ENCODE peak calls at places on chromosomes 1 and 21, in six cellular contexts. F is spleen; U is HTR-8/SVneo; T is NCI-H69; O is stimulated activated naive CD4-positive, alpha-beta T cell; A is K562. H is an unnamed sample.

GRCh38 chr1:245247356-245247755 is 92.6 kb downstream of the KIF26B start:
- DNase-seq in F (no peak), U (no peak), O (no peak), A (no peak), T (no peak), H (no peak)

GRCh38 chr21:15430577-15430976 is 299.2 kb upstream of the USP25 start:
- DNase-seq in T (no peak), A (no peak), U (no peak), F (no peak), O (no peak), H (no peak)

GRCh38 chr1:210477328-210477924 is 148.7 kb downstream of the HHAT start:
- DNase-seq in A (no peak), F (no peak), U (peak), T (peak), O (no peak), H (no peak)

GRCh38 chr21:36661511-36662309 is 37.2 kb upstream of the SIM2 start:
- DNase-seq in T (peak), F (no peak), U (peak), O (no peak), A (peak), H (no peak)

GRCh38 chr1:223233410-223234163 is 90.5 kb upstream of the TLR5 start:
- DNase-seq in F (peak), U (peak), A (peak), O (no peak), T (no peak), H (no peak)

GRCh38 chr1:47295579-47295978 is 18.4 kb downstream of the STIL start:
- DNase-seq in T (no peak), F (no peak), O (no peak), U (no peak), A (no peak), H (no peak)

GRCh38 chr1:107183011-107183410 is 42.2 kb downstream of the NTNG1 start:
- DNase-seq in T (peak), F (no peak), U (no peak), A (no peak), O (no peak), H (no peak)

GRCh38 chr1:45924736-45925135 is 121.3 kb downstream of the MAST2 start:
- DNase-seq in U (no peak), A (no peak), T (no peak), O (no peak), F (no peak), H (no peak)

GRCh38 chr1:183567584-183567983 is 22.7 kb downstream of the NCF2 start:
- DNase-seq in T (peak), U (peak), O (no peak), A (peak), F (peak), H (peak)

GRCh38 chr1:41856361-41857285 is 62.1 kb downstream of the HIVEP3 start:
- DNase-seq in T (peak), O (no peak), A (no peak), U (no peak), F (no peak), H (peak)

GRCh38 chr1:81329061-81329460 is 471.7 kb upstream of the ADGRL2 start:
- DNase-seq in T (no peak), A (no peak), O (no peak), U (no peak), F (no peak), H (no peak)

GRCh38 chr21:26732442-26733221 is 112.6 kb downstream of the ADAMTS1 start:
- DNase-seq in O (peak), A (no peak), U (peak), F (no peak), T (peak), H (peak)

GRCh38 chr1:17979815-17980214 is 127.8 kb upstream of the IGSF21 start:
- DNase-seq in F (no peak), A (peak), O (no peak), T (peak), U (no peak), H (no peak)

H was measured in right cardiac atrium.